ENCODE peak calls at places on chromosomes 12 and 14, in ten cellular contexts. One of them, this sample, is unnamed.

GRCh38 chr12:77720258-77720657 is 110.4 kb upstream of the NAV3 start:
- DNase-seq in HCT116: no peak
- DNase-seq in lung: no peak
- DNase-seq in ovary: no peak
- DNase-seq in adipocyte: no peak
- DNase-seq in neural progenitor cell: peak
- DNase-seq in GM06990: no peak
- DNase-seq in body of pancreas: no peak
- DNase-seq in hepatocyte: no peak
- DNase-seq in astrocyte of the cerebellum: no peak
- DNase-seq in this sample: no peak

GRCh38 chr12:118290130-118290529 is 82.6 kb downstream of the TAOK3 start:
- DNase-seq in HCT116: no peak
- DNase-seq in lung: no peak
- DNase-seq in ovary: no peak
- DNase-seq in adipocyte: peak
- DNase-seq in neural progenitor cell: no peak
- DNase-seq in GM06990: no peak
- DNase-seq in body of pancreas: no peak
- DNase-seq in hepatocyte: peak
- DNase-seq in astrocyte of the cerebellum: no peak
- DNase-seq in this sample: no peak

GRCh38 chr14:90490727-90491050 is 93.9 kb downstream of the CALM1 start:
- DNase-seq in HCT116: no peak
- DNase-seq in lung: no peak
- DNase-seq in ovary: no peak
- DNase-seq in adipocyte: no peak
- DNase-seq in neural progenitor cell: no peak
- DNase-seq in GM06990: no peak
- DNase-seq in body of pancreas: no peak
- DNase-seq in hepatocyte: no peak
- DNase-seq in astrocyte of the cerebellum: no peak
- DNase-seq in this sample: no peak

GRCh38 chr12:56836800-56837663 is 73.9 kb downstream of the HSD17B6 start:
- DNase-seq in HCT116: no peak
- DNase-seq in lung: peak
- DNase-seq in ovary: no peak
- DNase-seq in adipocyte: peak
- DNase-seq in neural progenitor cell: no peak
- DNase-seq in GM06990: no peak
- DNase-seq in body of pancreas: no peak
- DNase-seq in hepatocyte: no peak
- DNase-seq in astrocyte of the cerebellum: no peak
- DNase-seq in this sample: no peak

GRCh38 chr14:72559227-72559626 is 334.7 kb downstream of the DPF3 start:
- DNase-seq in HCT116: no peak
- DNase-seq in lung: no peak
- DNase-seq in ovary: no peak
- DNase-seq in adipocyte: no peak
- DNase-seq in neural progenitor cell: peak
- DNase-seq in GM06990: no peak
- DNase-seq in body of pancreas: no peak
- DNase-seq in hepatocyte: no peak
- DNase-seq in astrocyte of the cerebellum: no peak
- DNase-seq in this sample: peak

GRCh38 chr14:54207075-54207474 is 189.7 kb upstream of the CDKN3 start:
- DNase-seq in HCT116: no peak
- DNase-seq in lung: no peak
- DNase-seq in ovary: no peak
- DNase-seq in adipocyte: peak
- DNase-seq in neural progenitor cell: no peak
- DNase-seq in GM06990: no peak
- DNase-seq in body of pancreas: no peak
- DNase-seq in hepatocyte: no peak
- DNase-seq in astrocyte of the cerebellum: no peak
- DNase-seq in this sample: no peak

GRCh38 chr12:109993091-109993490 is 3.1 kb downstream of the GIT2 start:
- DNase-seq in HCT116: no peak
- DNase-seq in lung: no peak
- DNase-seq in ovary: no peak
- DNase-seq in adipocyte: no peak
- DNase-seq in neural progenitor cell: no peak
- DNase-seq in GM06990: no peak
- DNase-seq in body of pancreas: no peak
- DNase-seq in hepatocyte: no peak
- DNase-seq in astrocyte of the cerebellum: no peak
- DNase-seq in this sample: no peak

GRCh38 chr14:37145395-37145794 is 27.0 kb downstream of the SLC25A21 start:
- DNase-seq in HCT116: no peak
- DNase-seq in lung: no peak
- DNase-seq in ovary: no peak
- DNase-seq in adipocyte: no peak
- DNase-seq in neural progenitor cell: no peak
- DNase-seq in GM06990: no peak
- DNase-seq in body of pancreas: no peak
- DNase-seq in hepatocyte: no peak
- DNase-seq in astrocyte of the cerebellum: no peak
- DNase-seq in this sample: no peak

GRCh38 chr14:101109981-101110728 is 206.6 kb upstream of the RTL1 start:
- DNase-seq in HCT116: no peak
- DNase-seq in lung: peak
- DNase-seq in ovary: no peak
- DNase-seq in adipocyte: no peak
- DNase-seq in neural progenitor cell: no peak
- DNase-seq in GM06990: no peak
- DNase-seq in body of pancreas: no peak
- DNase-seq in hepatocyte: peak
- DNase-seq in astrocyte of the cerebellum: no peak
- DNase-seq in this sample: no peak

GRCh38 chr12:56338643-56339422 is at the start of gene IL23A:
- DNase-seq in HCT116: no peak
- DNase-seq in lung: no peak
- DNase-seq in ovary: no peak
- DNase-seq in adipocyte: no peak
- DNase-seq in neural progenitor cell: peak
- DNase-seq in GM06990: peak
- DNase-seq in body of pancreas: no peak
- DNase-seq in hepatocyte: peak
- DNase-seq in astrocyte of the cerebellum: peak
- DNase-seq in this sample: no peak

GRCh38 chr14:100861188-100861936 is 35.4 kb downstream of the MEG3 start:
- DNase-seq in HCT116: no peak
- DNase-seq in lung: no peak
- DNase-seq in ovary: peak
- DNase-seq in adipocyte: no peak
- DNase-seq in neural progenitor cell: no peak
- DNase-seq in GM06990: no peak
- DNase-seq in body of pancreas: no peak
- DNase-seq in hepatocyte: no peak
- DNase-seq in astrocyte of the cerebellum: no peak
- DNase-seq in this sample: no peak

GRCh38 chr12:120216742-120217595 is 16.1 kb upstream of the RPLP0 start:
- DNase-seq in HCT116: no peak
- DNase-seq in lung: no peak
- DNase-seq in ovary: no peak
- DNase-seq in adipocyte: no peak
- DNase-seq in neural progenitor cell: no peak
- DNase-seq in GM06990: no peak
- DNase-seq in body of pancreas: no peak
- DNase-seq in hepatocyte: no peak
- DNase-seq in astrocyte of the cerebellum: no peak
- DNase-seq in this sample: no peak

GRCh38 chr14:102503576-102504224 is 5.9 kb downstream of the ANKRD9 start:
- DNase-seq in HCT116: no peak
- DNase-seq in lung: no peak
- DNase-seq in ovary: no peak
- DNase-seq in adipocyte: no peak
- DNase-seq in neural progenitor cell: no peak
- DNase-seq in GM06990: no peak
- DNase-seq in body of pancreas: no peak
- DNase-seq in hepatocyte: peak
- DNase-seq in astrocyte of the cerebellum: no peak
- DNase-seq in this sample: no peak

GRCh38 chr12:76264617-76265016 is 83.6 kb downstream of the BBS10 start:
- DNase-seq in HCT116: no peak
- DNase-seq in lung: no peak
- DNase-seq in ovary: no peak
- DNase-seq in adipocyte: peak
- DNase-seq in neural progenitor cell: no peak
- DNase-seq in GM06990: no peak
- DNase-seq in body of pancreas: no peak
- DNase-seq in hepatocyte: no peak
- DNase-seq in astrocyte of the cerebellum: no peak
- DNase-seq in this sample: no peak

GRCh38 chr14:52463375-52463774 is 88.9 kb downstream of the TXNDC16 start:
- DNase-seq in HCT116: no peak
- DNase-seq in lung: no peak
- DNase-seq in ovary: no peak
- DNase-seq in adipocyte: no peak
- DNase-seq in neural progenitor cell: no peak
- DNase-seq in GM06990: no peak
- DNase-seq in body of pancreas: no peak
- DNase-seq in hepatocyte: no peak
- DNase-seq in astrocyte of the cerebellum: no peak
- DNase-seq in this sample: no peak

GRCh38 chr14:87264386-87264785 is 728.6 kb downstream of the GALC start:
- DNase-seq in HCT116: no peak
- DNase-seq in lung: no peak
- DNase-seq in ovary: no peak
- DNase-seq in adipocyte: no peak
- DNase-seq in neural progenitor cell: no peak
- DNase-seq in GM06990: no peak
- DNase-seq in body of pancreas: no peak
- DNase-seq in hepatocyte: no peak
- DNase-seq in astrocyte of the cerebellum: no peak
- DNase-seq in this sample: no peak

GRCh38 chr12:69994593-69995222 is 169.7 kb downstream of the MYRFL start:
- DNase-seq in HCT116: no peak
- DNase-seq in lung: no peak
- DNase-seq in ovary: no peak
- DNase-seq in adipocyte: no peak
- DNase-seq in neural progenitor cell: no peak
- DNase-seq in GM06990: no peak
- DNase-seq in body of pancreas: peak
- DNase-seq in hepatocyte: peak
- DNase-seq in astrocyte of the cerebellum: no peak
- DNase-seq in this sample: peak

GRCh38 chr14:38350102-38350501 is 94.2 kb upstream of the CLEC14A start:
- DNase-seq in HCT116: no peak
- DNase-seq in lung: no peak
- DNase-seq in ovary: no peak
- DNase-seq in adipocyte: no peak
- DNase-seq in neural progenitor cell: no peak
- DNase-seq in GM06990: no peak
- DNase-seq in body of pancreas: no peak
- DNase-seq in hepatocyte: no peak
- DNase-seq in astrocyte of the cerebellum: no peak
- DNase-seq in this sample: no peak

GRCh38 chr12:125983094-125983783 is 918.0 kb downstream of the AACS start:
- DNase-seq in HCT116: no peak
- DNase-seq in lung: no peak
- DNase-seq in ovary: no peak
- DNase-seq in adipocyte: peak
- DNase-seq in neural progenitor cell: peak
- DNase-seq in GM06990: no peak
- DNase-seq in body of pancreas: peak
- DNase-seq in hepatocyte: peak
- DNase-seq in astrocyte of the cerebellum: peak
- DNase-seq in this sample: no peak
- H3K4me3 ChIP-seq in HCT116: no peak
- H3K4me3 ChIP-seq in lung: no peak
- H3K4me3 ChIP-seq in ovary: peak
- H3K4me3 ChIP-seq in adipocyte: no peak
- H3K4me3 ChIP-seq in neural progenitor cell: peak
- H3K4me3 ChIP-seq in GM06990: no peak
- H3K4me3 ChIP-seq in body of pancreas: peak
- H3K4me3 ChIP-seq in hepatocyte: peak
- H3K4me3 ChIP-seq in astrocyte of the cerebellum: peak
- H3K4me3 ChIP-seq in this sample: peak

GRCh38 chr14:56813143-56813551 is 2.9 kb upstream of the OTX2 start:
- DNase-seq in HCT116: no peak
- DNase-seq in lung: no peak
- DNase-seq in ovary: no peak
- DNase-seq in adipocyte: no peak
- DNase-seq in neural progenitor cell: peak
- DNase-seq in GM06990: no peak
- DNase-seq in body of pancreas: no peak
- DNase-seq in hepatocyte: no peak
- DNase-seq in astrocyte of the cerebellum: no peak
- DNase-seq in this sample: no peak
- H3K4me3 ChIP-seq in HCT116: no peak
- H3K4me3 ChIP-seq in lung: no peak
- H3K4me3 ChIP-seq in ovary: no peak
- H3K4me3 ChIP-seq in adipocyte: no peak
- H3K4me3 ChIP-seq in neural progenitor cell: peak
- H3K4me3 ChIP-seq in GM06990: no peak
- H3K4me3 ChIP-seq in body of pancreas: no peak
- H3K4me3 ChIP-seq in hepatocyte: no peak
- H3K4me3 ChIP-seq in astrocyte of the cerebellum: no peak
- H3K4me3 ChIP-seq in this sample: peak

DNA sequence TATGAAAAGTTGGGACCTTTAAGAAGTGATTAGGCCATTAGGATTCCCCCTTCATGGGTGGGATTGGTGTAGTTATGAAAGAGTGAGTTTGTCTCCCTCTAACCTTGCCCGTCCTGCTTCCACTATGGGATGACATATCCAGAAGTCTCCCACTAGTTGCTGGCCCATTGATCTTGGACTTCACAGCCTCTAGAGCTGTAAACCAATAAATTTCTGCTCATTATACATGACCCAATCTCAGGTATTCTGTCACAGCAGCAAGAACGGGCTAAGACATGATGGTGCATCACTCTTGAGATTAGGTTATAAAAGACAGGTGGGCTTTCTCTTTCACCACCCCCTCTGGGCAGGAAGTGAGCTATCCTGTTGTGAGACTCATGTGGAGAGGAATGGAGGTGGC is 8.6 kb upstream of the SMOC1 start:
- DNase-seq in HCT116: no peak
- DNase-seq in lung: no peak
- DNase-seq in ovary: no peak
- DNase-seq in adipocyte: no peak
- DNase-seq in neural progenitor cell: no peak
- DNase-seq in GM06990: no peak
- DNase-seq in body of pancreas: no peak
- DNase-seq in hepatocyte: no peak
- DNase-seq in astrocyte of the cerebellum: no peak
- DNase-seq in this sample: no peak
- H3K4me3 ChIP-seq in HCT116: no peak
- H3K4me3 ChIP-seq in lung: no peak
- H3K4me3 ChIP-seq in ovary: no peak
- H3K4me3 ChIP-seq in adipocyte: no peak
- H3K4me3 ChIP-seq in neural progenitor cell: no peak
- H3K4me3 ChIP-seq in GM06990: no peak
- H3K4me3 ChIP-seq in body of pancreas: no peak
- H3K4me3 ChIP-seq in hepatocyte: no peak
- H3K4me3 ChIP-seq in astrocyte of the cerebellum: no peak
- H3K4me3 ChIP-seq in this sample: no peak

GRCh38 chr12:132954471-132955048 is 1.5 kb downstream of the ZNF605 start:
- DNase-seq in HCT116: no peak
- DNase-seq in lung: no peak
- DNase-seq in ovary: no peak
- DNase-seq in adipocyte: no peak
- DNase-seq in neural progenitor cell: no peak
- DNase-seq in GM06990: no peak
- DNase-seq in body of pancreas: no peak
- DNase-seq in hepatocyte: no peak
- DNase-seq in astrocyte of the cerebellum: no peak
- DNase-seq in this sample: no peak
- H3K4me3 ChIP-seq in HCT116: no peak
- H3K4me3 ChIP-seq in lung: no peak
- H3K4me3 ChIP-seq in ovary: peak
- H3K4me3 ChIP-seq in adipocyte: peak
- H3K4me3 ChIP-seq in neural progenitor cell: peak
- H3K4me3 ChIP-seq in GM06990: no peak
- H3K4me3 ChIP-seq in body of pancreas: no peak
- H3K4me3 ChIP-seq in hepatocyte: peak
- H3K4me3 ChIP-seq in astrocyte of the cerebellum: peak
- H3K4me3 ChIP-seq in this sample: peak